ENCODE peak calls at places on chromosomes 2 and 18, in five cellular contexts. One of them, this sample, is unnamed.

GRCh38 chr2:113240915-113241911 is 37.5 kb downstream of the PAX8 start:
- DNase-seq in foreskin fibroblast: peak
- DNase-seq in effector memory CD8-positive, alpha-beta T cell: no peak
- DNase-seq in amniotic stem cell: peak
- DNase-seq in stimulated activated CD4-positive, alpha-beta T cell treated with anti-CD3 and anti-CD28 coated beads, Interleukin-2, amount 100 ng/mL, for 24 hours: peak
- DNase-seq in this sample: no peak

GRCh38 chr2:207974214-207974600 is 51.1 kb downstream of the PLEKHM3 start:
- DNase-seq in effector memory CD8-positive, alpha-beta T cell: no peak
- DNase-seq in foreskin fibroblast: peak
- DNase-seq in stimulated activated CD4-positive, alpha-beta T cell treated with anti-CD3 and anti-CD28 coated beads, Interleukin-2, amount 100 ng/mL, for 24 hours: no peak
- DNase-seq in amniotic stem cell: no peak
- DNase-seq in this sample: no peak

GRCh38 chr2:64362562-64363026 is 91.4 kb upstream of the LGALSL start:
- DNase-seq in stimulated activated CD4-positive, alpha-beta T cell treated with anti-CD3 and anti-CD28 coated beads, Interleukin-2, amount 100 ng/mL, for 24 hours: no peak
- DNase-seq in amniotic stem cell: no peak
- DNase-seq in foreskin fibroblast: no peak
- DNase-seq in effector memory CD8-positive, alpha-beta T cell: no peak
- DNase-seq in this sample: no peak

GRCh38 chr2:152513681-152514080 is 178.7 kb downstream of the FMNL2 start:
- DNase-seq in foreskin fibroblast: peak
- DNase-seq in amniotic stem cell: no peak
- DNase-seq in stimulated activated CD4-positive, alpha-beta T cell treated with anti-CD3 and anti-CD28 coated beads, Interleukin-2, amount 100 ng/mL, for 24 hours: no peak
- DNase-seq in effector memory CD8-positive, alpha-beta T cell: no peak
- DNase-seq in this sample: no peak

GRCh38 chr2:4693266-4693665 is 989.9 kb downstream of the DCDC2C start:
- DNase-seq in stimulated activated CD4-positive, alpha-beta T cell treated with anti-CD3 and anti-CD28 coated beads, Interleukin-2, amount 100 ng/mL, for 24 hours: no peak
- DNase-seq in foreskin fibroblast: no peak
- DNase-seq in effector memory CD8-positive, alpha-beta T cell: no peak
- DNase-seq in amniotic stem cell: no peak
- DNase-seq in this sample: no peak

GRCh38 chr2:240789501-240790369 is 30.3 kb downstream of the KIF1A start:
- DNase-seq in stimulated activated CD4-positive, alpha-beta T cell treated with anti-CD3 and anti-CD28 coated beads, Interleukin-2, amount 100 ng/mL, for 24 hours: peak
- DNase-seq in amniotic stem cell: no peak
- DNase-seq in foreskin fibroblast: no peak
- DNase-seq in effector memory CD8-positive, alpha-beta T cell: no peak
- DNase-seq in this sample: no peak

GRCh38 chr18:49731421-49731841 is 81.9 kb downstream of the ACAA2 start:
- DNase-seq in foreskin fibroblast: no peak
- DNase-seq in stimulated activated CD4-positive, alpha-beta T cell treated with anti-CD3 and anti-CD28 coated beads, Interleukin-2, amount 100 ng/mL, for 24 hours: no peak
- DNase-seq in amniotic stem cell: no peak
- DNase-seq in effector memory CD8-positive, alpha-beta T cell: no peak
- DNase-seq in this sample: no peak

GRCh38 chr2:122713800-122714199 is 958.3 kb downstream of the TSN start:
- DNase-seq in amniotic stem cell: no peak
- DNase-seq in foreskin fibroblast: no peak
- DNase-seq in stimulated activated CD4-positive, alpha-beta T cell treated with anti-CD3 and anti-CD28 coated beads, Interleukin-2, amount 100 ng/mL, for 24 hours: no peak
- DNase-seq in effector memory CD8-positive, alpha-beta T cell: no peak
- DNase-seq in this sample: no peak

GRCh38 chr2:159946326-159946992 is 116.0 kb downstream of the PLA2R1 start:
- DNase-seq in effector memory CD8-positive, alpha-beta T cell: no peak
- DNase-seq in amniotic stem cell: peak
- DNase-seq in foreskin fibroblast: peak
- DNase-seq in stimulated activated CD4-positive, alpha-beta T cell treated with anti-CD3 and anti-CD28 coated beads, Interleukin-2, amount 100 ng/mL, for 24 hours: no peak
- DNase-seq in this sample: no peak

GRCh38 chr2:19099181-19099580 is 259.2 kb downstream of the OSR1 start:
- DNase-seq in foreskin fibroblast: no peak
- DNase-seq in effector memory CD8-positive, alpha-beta T cell: no peak
- DNase-seq in amniotic stem cell: no peak
- DNase-seq in stimulated activated CD4-positive, alpha-beta T cell treated with anti-CD3 and anti-CD28 coated beads, Interleukin-2, amount 100 ng/mL, for 24 hours: no peak
- DNase-seq in this sample: no peak

GRCh38 chr18:57748770-57749603 is 54.1 kb downstream of the ATP8B1 start:
- DNase-seq in effector memory CD8-positive, alpha-beta T cell: no peak
- DNase-seq in stimulated activated CD4-positive, alpha-beta T cell treated with anti-CD3 and anti-CD28 coated beads, Interleukin-2, amount 100 ng/mL, for 24 hours: no peak
- DNase-seq in amniotic stem cell: no peak
- DNase-seq in foreskin fibroblast: peak
- DNase-seq in this sample: no peak

GRCh38 chr2:128319773-128320608 is 1.3 kb upstream of the HS6ST1 start:
- DNase-seq in foreskin fibroblast: no peak
- DNase-seq in effector memory CD8-positive, alpha-beta T cell: no peak
- DNase-seq in stimulated activated CD4-positive, alpha-beta T cell treated with anti-CD3 and anti-CD28 coated beads, Interleukin-2, amount 100 ng/mL, for 24 hours: no peak
- DNase-seq in amniotic stem cell: no peak
- DNase-seq in this sample: no peak

GRCh38 chr2:8677646-8678592 is 3.9 kb upstream of the ID2 start:
- DNase-seq in amniotic stem cell: no peak
- DNase-seq in foreskin fibroblast: peak
- DNase-seq in effector memory CD8-positive, alpha-beta T cell: peak
- DNase-seq in stimulated activated CD4-positive, alpha-beta T cell treated with anti-CD3 and anti-CD28 coated beads, Interleukin-2, amount 100 ng/mL, for 24 hours: peak
- DNase-seq in this sample: no peak

GRCh38 chr2:219551412-219551811 is 7.6 kb downstream of the TMEM198 start:
- DNase-seq in foreskin fibroblast: peak
- DNase-seq in stimulated activated CD4-positive, alpha-beta T cell treated with anti-CD3 and anti-CD28 coated beads, Interleukin-2, amount 100 ng/mL, for 24 hours: no peak
- DNase-seq in effector memory CD8-positive, alpha-beta T cell: no peak
- DNase-seq in amniotic stem cell: no peak
- DNase-seq in this sample: no peak

GRCh38 chr2:148554459-148555247 is 89.9 kb upstream of the EPC2 start:
- DNase-seq in amniotic stem cell: no peak
- DNase-seq in stimulated activated CD4-positive, alpha-beta T cell treated with anti-CD3 and anti-CD28 coated beads, Interleukin-2, amount 100 ng/mL, for 24 hours: no peak
- DNase-seq in foreskin fibroblast: peak
- DNase-seq in effector memory CD8-positive, alpha-beta T cell: no peak
- DNase-seq in this sample: no peak

GRCh38 chr2:69975853-69976462 is 14.5 kb upstream of the ASPRV1 start:
- DNase-seq in amniotic stem cell: no peak
- DNase-seq in effector memory CD8-positive, alpha-beta T cell: no peak
- DNase-seq in stimulated activated CD4-positive, alpha-beta T cell treated with anti-CD3 and anti-CD28 coated beads, Interleukin-2, amount 100 ng/mL, for 24 hours: no peak
- DNase-seq in foreskin fibroblast: no peak
- DNase-seq in this sample: peak

GRCh38 chr2:55139305-55139704 is 89.1 kb upstream of the RTN4 start:
- DNase-seq in stimulated activated CD4-positive, alpha-beta T cell treated with anti-CD3 and anti-CD28 coated beads, Interleukin-2, amount 100 ng/mL, for 24 hours: no peak
- DNase-seq in effector memory CD8-positive, alpha-beta T cell: no peak
- DNase-seq in amniotic stem cell: no peak
- DNase-seq in foreskin fibroblast: no peak
- DNase-seq in this sample: no peak

GRCh38 chr2:144648837-144649485 is 129.0 kb upstream of the ZEB2 start:
- DNase-seq in foreskin fibroblast: no peak
- DNase-seq in effector memory CD8-positive, alpha-beta T cell: no peak
- DNase-seq in stimulated activated CD4-positive, alpha-beta T cell treated with anti-CD3 and anti-CD28 coated beads, Interleukin-2, amount 100 ng/mL, for 24 hours: no peak
- DNase-seq in amniotic stem cell: no peak
- DNase-seq in this sample: no peak

GRCh38 chr2:219525533-219526232 is 11.4 kb downstream of the ASIC4 start:
- DNase-seq in effector memory CD8-positive, alpha-beta T cell: no peak
- DNase-seq in stimulated activated CD4-positive, alpha-beta T cell treated with anti-CD3 and anti-CD28 coated beads, Interleukin-2, amount 100 ng/mL, for 24 hours: no peak
- DNase-seq in amniotic stem cell: no peak
- DNase-seq in foreskin fibroblast: no peak
- DNase-seq in this sample: no peak

GRCh38 chr2:31693882-31694281 is 113.1 kb upstream of the SRD5A2 start:
- DNase-seq in amniotic stem cell: no peak
- DNase-seq in stimulated activated CD4-positive, alpha-beta T cell treated with anti-CD3 and anti-CD28 coated beads, Interleukin-2, amount 100 ng/mL, for 24 hours: no peak
- DNase-seq in foreskin fibroblast: peak
- DNase-seq in effector memory CD8-positive, alpha-beta T cell: no peak
- DNase-seq in this sample: peak

GRCh38 chr2:240383871-240384700 is 51.4 kb upstream of the GPC1 start:
- DNase-seq in foreskin fibroblast: no peak
- DNase-seq in effector memory CD8-positive, alpha-beta T cell: no peak
- DNase-seq in stimulated activated CD4-positive, alpha-beta T cell treated with anti-CD3 and anti-CD28 coated beads, Interleukin-2, amount 100 ng/mL, for 24 hours: no peak
- DNase-seq in amniotic stem cell: no peak
- DNase-seq in this sample: no peak

GRCh38 chr2:230956827-230957755 is 32.0 kb upstream of the GPR55 start:
- DNase-seq in effector memory CD8-positive, alpha-beta T cell: no peak
- DNase-seq in stimulated activated CD4-positive, alpha-beta T cell treated with anti-CD3 and anti-CD28 coated beads, Interleukin-2, amount 100 ng/mL, for 24 hours: peak
- DNase-seq in foreskin fibroblast: peak
- DNase-seq in amniotic stem cell: peak
- DNase-seq in this sample: no peak

GRCh38 chr2:129191530-129191929 is 787.9 kb upstream of the RAB6C start:
- DNase-seq in foreskin fibroblast: no peak
- DNase-seq in amniotic stem cell: no peak
- DNase-seq in stimulated activated CD4-positive, alpha-beta T cell treated with anti-CD3 and anti-CD28 coated beads, Interleukin-2, amount 100 ng/mL, for 24 hours: no peak
- DNase-seq in effector memory CD8-positive, alpha-beta T cell: no peak
- DNase-seq in this sample: no peak

GRCh38 chr2:33068261-33068660 is 121.5 kb downstream of the LTBP1 start:
- DNase-seq in amniotic stem cell: no peak
- DNase-seq in foreskin fibroblast: peak
- DNase-seq in effector memory CD8-positive, alpha-beta T cell: no peak
- DNase-seq in stimulated activated CD4-positive, alpha-beta T cell treated with anti-CD3 and anti-CD28 coated beads, Interleukin-2, amount 100 ng/mL, for 24 hours: no peak
- DNase-seq in this sample: no peak

GRCh38 chr2:201432038-201432437 is 19.2 kb downstream of the TRAK2 start:
- DNase-seq in foreskin fibroblast: peak
- DNase-seq in amniotic stem cell: peak
- DNase-seq in stimulated activated CD4-positive, alpha-beta T cell treated with anti-CD3 and anti-CD28 coated beads, Interleukin-2, amount 100 ng/mL, for 24 hours: no peak
- DNase-seq in effector memory CD8-positive, alpha-beta T cell: no peak
- DNase-seq in this sample: no peak

GRCh38 chr18:73552171-73552570 is 595.5 kb downstream of the FBXO15 start:
- DNase-seq in stimulated activated CD4-positive, alpha-beta T cell treated with anti-CD3 and anti-CD28 coated beads, Interleukin-2, amount 100 ng/mL, for 24 hours: no peak
- DNase-seq in amniotic stem cell: no peak
- DNase-seq in foreskin fibroblast: no peak
- DNase-seq in effector memory CD8-positive, alpha-beta T cell: no peak
- DNase-seq in this sample: no peak

GRCh38 chr2:108266218-108266617 is 22.5 kb upstream of the SULT1C2 start:
- DNase-seq in foreskin fibroblast: no peak
- DNase-seq in stimulated activated CD4-positive, alpha-beta T cell treated with anti-CD3 and anti-CD28 coated beads, Interleukin-2, amount 100 ng/mL, for 24 hours: no peak
- DNase-seq in amniotic stem cell: no peak
- DNase-seq in effector memory CD8-positive, alpha-beta T cell: no peak
- DNase-seq in this sample: no peak

GRCh38 chr2:240933966-240934700 is 28.0 kb downstream of the CROCC2 start:
- DNase-seq in effector memory CD8-positive, alpha-beta T cell: no peak
- DNase-seq in foreskin fibroblast: no peak
- DNase-seq in amniotic stem cell: no peak
- DNase-seq in stimulated activated CD4-positive, alpha-beta T cell treated with anti-CD3 and anti-CD28 coated beads, Interleukin-2, amount 100 ng/mL, for 24 hours: no peak
- DNase-seq in this sample: no peak

GRCh38 chr2:220006152-220006551 is 378.7 kb downstream of the SLC4A3 start:
- DNase-seq in foreskin fibroblast: no peak
- DNase-seq in effector memory CD8-positive, alpha-beta T cell: no peak
- DNase-seq in stimulated activated CD4-positive, alpha-beta T cell treated with anti-CD3 and anti-CD28 coated beads, Interleukin-2, amount 100 ng/mL, for 24 hours: no peak
- DNase-seq in amniotic stem cell: no peak
- DNase-seq in this sample: no peak

GRCh38 chr2:215878476-215879063 is 134.8 kb downstream of the MREG start:
- DNase-seq in foreskin fibroblast: peak
- DNase-seq in effector memory CD8-positive, alpha-beta T cell: no peak
- DNase-seq in stimulated activated CD4-positive, alpha-beta T cell treated with anti-CD3 and anti-CD28 coated beads, Interleukin-2, amount 100 ng/mL, for 24 hours: no peak
- DNase-seq in amniotic stem cell: no peak
- DNase-seq in this sample: no peak